ENCODE peak calls at places on chromosome 16, in four cellular contexts. B, L, J and P are unnamed samples.

GRCh38 chr16:90019543-90020259 is 445 bp upstream of the DBNDD1 start:
- DNase-seq in B (peak; percentile 86), L (peak; percentile 37), J (peak; percentile 34), P (no peak)

GRCh38 chr16:88650749-88651275 is at the start of gene CYBA:
- DNase-seq in B (peak; percentile 28), L (no peak), J (peak; percentile 58), P (no peak)

GRCh38 chr16:27701381-27701780 is 151.4 kb downstream of the KATNIP start:
- DNase-seq in B (no peak), L (no peak), J (no peak), P (no peak)

GRCh38 chr16:8958344-8958808 is 5.3 kb downstream of the USP7 start:
- DNase-seq in B (peak; percentile 42), L (no peak), J (no peak), P (no peak)

GRCh38 chr16:21208831-21209230 is 2.5 kb downstream of the ZP2 start:
- DNase-seq in B (no peak), L (peak; percentile 20), J (no peak), P (no peak)

GRCh38 chr16:23145608-23146007 is 3.6 kb downstream of the USP31 start:
- DNase-seq in B (peak; percentile 73), L (no peak), J (no peak), P (no peak)

GRCh38 chr16:67184453-67185002 is 765 bp upstream of the MATCAP1 start:
- DNase-seq in B (no peak), L (peak; percentile 54), J (no peak), P (no peak)

GRCh38 chr16:83968891-83969672 is 1.0 kb downstream of the NECAB2 start:
- DNase-seq in B (no peak), L (no peak), J (no peak), P (no peak)

GRCh38 chr16:6803171-6803570 is 529.5 kb upstream of the RBFOX1 start:
- DNase-seq in B (no peak), L (peak; percentile 11), J (no peak), P (no peak)